ENCODE peak calls at places on chromosomes 13 and 19, in ten cellular contexts. O, E, B, U, J, L, M, R, T and X are unnamed samples.

GRCh38 chr19:18397242-18398202 is at the start of gene LRRC25:
- DNase-seq in U (no peak), L (no peak), O (no peak), B (no peak), T (no peak), E (peak; percentile 79), M (no peak), R (no peak), J (no peak), X (no peak)

GRCh38 chr19:42634409-42635232 is 39.9 kb upstream of the CEACAM8 start:
- DNase-seq in O (no peak), B (peak; percentile 28), T (peak; percentile 25), E (no peak), J (peak; percentile 20), M (peak; percentile 65), R (peak; percentile 6), U (peak; percentile 59), L (no peak), X (no peak)

GRCh38 chr19:588093-588742 is 1.5 kb upstream of the HCN2 start:
- DNase-seq in B (no peak), L (peak; percentile 69), E (peak; percentile 92), R (peak; percentile 58), T (peak; percentile 76), J (peak; percentile 72), U (peak; percentile 94), M (peak; percentile 78), O (peak; percentile 82), X (peak; percentile 49)

GRCh38 chr19:9144920-9145319 is 4.7 kb downstream of the ZNF317 start:
- DNase-seq in O (no peak), M (no peak), R (no peak), J (no peak), T (peak; percentile 1), E (no peak), B (no peak), L (no peak), U (peak; percentile 11), X (no peak)

GRCh38 chr13:42970824-42971669 is 21.0 kb downstream of the EPSTI1 start:
- DNase-seq in R (peak; percentile 33), M (peak; percentile 70), E (peak; percentile 48), T (peak; percentile 49), J (peak; percentile 43), B (no peak), O (peak; percentile 32), U (peak; percentile 80), L (no peak), X (no peak)

GRCh38 chr13:44747179-44747578 is 171.0 kb upstream of the TSC22D1 start:
- DNase-seq in J (no peak), T (peak; percentile 28), O (no peak), E (no peak), R (no peak), B (no peak), M (no peak), L (no peak), U (no peak), X (no peak)

GRCh38 chr19:16386619-16387240 is 62.1 kb downstream of the KLF2 start:
- DNase-seq in E (peak; percentile 71), L (peak; percentile 75), M (peak; percentile 60), J (peak; percentile 69), O (peak; percentile 56), B (peak; percentile 27), T (peak; percentile 67), R (peak; percentile 59), U (peak; percentile 52), X (no peak)

GRCh38 chr19:6674868-6675305 is 4.9 kb upstream of the TNFSF14 start:
- DNase-seq in U (peak; percentile 83), E (peak; percentile 85), L (peak; percentile 88), J (peak; percentile 21), M (peak; percentile 87), B (no peak), R (peak; percentile 79), T (peak; percentile 50), O (peak; percentile 18), X (no peak)

GRCh38 chr13:100836696-100837095 is 162.1 kb upstream of the TMTC4 start:
- DNase-seq in L (no peak), U (peak; percentile 73), B (no peak), J (no peak), O (no peak), T (no peak), R (no peak), E (no peak), M (peak; percentile 84), X (no peak)

GRCh38 chr19:35124098-35125060 is 8.8 kb downstream of the FXYD3 start:
- DNase-seq in T (peak; percentile 90), R (peak; percentile 87), U (peak; percentile 97), M (peak; percentile 87), O (peak; percentile 91), L (peak; percentile 92), B (no peak), J (peak; percentile 86), E (peak; percentile 58), X (peak; percentile 78)

GRCh38 chr13:113106666-113107065 is 1.1 kb downstream of the F7 start:
- DNase-seq in O (no peak), E (no peak), B (no peak), T (no peak), R (no peak), L (no peak), M (no peak), U (no peak), J (no peak), X (no peak)

GRCh38 chr13:58907347-58907746 is 1256.4 kb downstream of the DIAPH3 start:
- DNase-seq in U (no peak), J (peak; percentile 0), L (no peak), M (no peak), B (no peak), R (no peak), T (no peak), E (no peak), O (no peak), X (no peak)
- TF ChIP-seq CTCF in U (no peak), J (peak; percentile 27), L (no peak), M (no peak), B (no peak), R (no peak), T (no peak), E (no peak), O (no peak), X (peak; percentile 21)

GRCh38 chr19:45692187-45693111 is at the start of gene QPCTL:
- DNase-seq in L (peak; percentile 94), T (peak; percentile 100), R (peak; percentile 96), O (peak; percentile 100), B (peak; percentile 96), M (peak; percentile 98), U (peak; percentile 100), J (peak; percentile 100), E (peak; percentile 99), X (peak; percentile 88)

GRCh38 chr19:45687599-45687998 is 4.2 kb downstream of the SNRPD2 start:
- DNase-seq in J (no peak), O (no peak), M (no peak), R (no peak), B (no peak), L (no peak), U (no peak), T (no peak), E (no peak), X (no peak)

GRCh38 chr19:45693168-45693788 is 812 bp downstream of the QPCTL start:
- DNase-seq in U (peak; percentile 79), J (peak; percentile 57), B (no peak), T (peak; percentile 61), E (peak; percentile 83), M (peak; percentile 69), L (peak; percentile 83), O (peak; percentile 59), R (peak; percentile 67), X (peak; percentile 67)

GRCh38 chr19:45691516-45692186 is at the start of gene SNRPD2:
- DNase-seq in O (peak; percentile 91), R (peak; percentile 90), L (no peak), T (peak; percentile 93), B (peak; percentile 78), J (peak; percentile 95), M (peak; percentile 89), E (peak; percentile 95), U (peak; percentile 97), X (peak; percentile 96)
- TF ChIP-seq CTCF in O (no peak), R (no peak), L (no peak), T (no peak), B (no peak), J (peak; percentile 2), M (no peak), E (no peak), U (no peak), X (no peak)

GRCh38 chr13:95156208-95156607 is 145.0 kb downstream of the ABCC4 start:
- DNase-seq in L (no peak), E (no peak), U (peak; percentile 29), M (peak; percentile 56), T (peak; percentile 17), R (no peak), B (no peak), J (peak; percentile 17), O (peak; percentile 9), X (no peak)
- TF ChIP-seq CTCF in L (no peak), E (peak; percentile 51), U (peak; percentile 62), M (peak; percentile 75), T (peak; percentile 43), R (no peak), B (peak; percentile 47), J (peak; percentile 40), O (peak; percentile 28), X (no peak)

GRCh38 chr13:108121406-108121805 is 93.9 kb downstream of the LIG4 start:
- DNase-seq in R (no peak), L (no peak), J (no peak), T (no peak), M (no peak), O (no peak), B (no peak), E (no peak), U (no peak), X (no peak)
- TF ChIP-seq CTCF in R (no peak), L (no peak), J (no peak), T (no peak), M (no peak), O (no peak), B (no peak), E (peak; percentile 40), U (no peak), X (no peak)

DNA sequence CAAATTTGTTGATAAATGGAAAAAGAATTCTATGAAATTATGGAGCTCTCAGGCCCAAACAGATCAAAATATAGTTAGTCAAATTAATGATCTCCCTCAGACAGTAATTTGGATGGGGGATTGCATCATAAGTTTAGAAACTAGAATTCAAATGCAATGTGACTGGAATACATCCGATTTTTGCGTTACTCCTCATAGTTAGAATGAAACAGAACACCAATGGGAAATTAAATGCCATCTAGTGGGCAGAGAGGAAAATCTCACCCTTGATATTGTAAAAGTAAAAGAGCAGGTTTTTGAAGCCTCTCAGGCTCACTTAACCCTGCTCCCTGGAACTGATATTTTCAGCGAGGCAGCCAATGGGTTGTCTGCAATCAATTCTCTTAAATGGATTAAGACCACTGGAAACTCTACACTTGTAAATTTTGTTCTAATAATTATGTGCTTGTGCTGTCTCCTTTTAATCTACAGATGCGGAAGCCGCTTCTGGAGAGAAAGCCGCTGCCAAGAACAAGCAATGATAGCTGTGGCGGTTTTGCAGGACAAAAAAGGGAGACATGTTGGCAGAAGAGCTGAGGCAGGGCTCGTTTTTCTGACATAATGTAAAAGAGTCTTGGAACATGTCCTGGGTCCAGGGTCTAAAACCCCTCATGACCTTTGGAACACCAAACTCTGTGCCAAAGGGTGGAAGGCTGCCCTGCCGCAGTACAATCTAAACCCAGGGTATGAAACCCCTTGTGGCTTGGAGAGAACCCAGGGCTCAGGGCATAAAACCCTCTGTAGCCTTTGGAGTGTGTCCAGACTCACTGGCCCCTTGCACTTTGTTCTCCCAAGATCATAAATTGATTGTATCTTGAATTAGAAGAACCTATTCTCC is 12.9 kb downstream of the ZNF417 start:
- DNase-seq in R (no peak), E (no peak), U (peak; percentile 24), B (no peak), T (peak; percentile 74), O (peak; percentile 13), M (peak; percentile 52), J (peak; percentile 53), L (no peak), X (no peak)
- TF ChIP-seq CTCF in R (peak; percentile 52), E (peak; percentile 73), U (peak; percentile 38), B (peak; percentile 74), T (peak; percentile 71), O (peak; percentile 36), M (peak; percentile 71), J (peak; percentile 58), L (peak; percentile 65), X (peak; percentile 54)